ENCODE peak calls at places on chromosomes 12 and 14, in six cellular contexts. One of them, this sample, is unnamed.

GRCh38 chr14:98949031-98949430 is 323.0 kb downstream of the BCL11B start:
- DNase-seq in IMR-90: no peak
- DNase-seq in lower leg skin: no peak
- DNase-seq in aorta: no peak
- DNase-seq in skeletal muscle cell: no peak
- DNase-seq in SK-N-SH: no peak
- DNase-seq in this sample: no peak

GRCh38 chr12:85835810-85836715 is at the start of gene RASSF9:
- DNase-seq in IMR-90: peak; percentile 43
- DNase-seq in lower leg skin: peak; percentile 60
- DNase-seq in aorta: peak; percentile 73
- DNase-seq in skeletal muscle cell: peak; percentile 87
- DNase-seq in SK-N-SH: no peak
- DNase-seq in this sample: no peak

GRCh38 chr14:96203116-96203515 is 1.5 kb upstream of the BDKRB2 start:
- DNase-seq in IMR-90: no peak
- DNase-seq in lower leg skin: no peak
- DNase-seq in aorta: no peak
- DNase-seq in skeletal muscle cell: no peak
- DNase-seq in SK-N-SH: no peak
- DNase-seq in this sample: no peak

GRCh38 chr12:132159555-132160003 is 15.3 kb downstream of the NOC4L start:
- DNase-seq in IMR-90: no peak
- DNase-seq in lower leg skin: no peak
- DNase-seq in aorta: peak; percentile 43
- DNase-seq in skeletal muscle cell: no peak
- DNase-seq in SK-N-SH: no peak
- DNase-seq in this sample: peak; percentile 46

GRCh38 chr12:78359530-78359929 is 505.0 kb upstream of the SYT1 start:
- DNase-seq in IMR-90: peak; percentile 49
- DNase-seq in lower leg skin: no peak
- DNase-seq in aorta: no peak
- DNase-seq in skeletal muscle cell: peak; percentile 54
- DNase-seq in SK-N-SH: no peak
- DNase-seq in this sample: no peak

GRCh38 chr12:47886471-47887240 is 18.1 kb downstream of the VDR start:
- DNase-seq in IMR-90: peak; percentile 55
- DNase-seq in lower leg skin: no peak
- DNase-seq in aorta: no peak
- DNase-seq in skeletal muscle cell: no peak
- DNase-seq in SK-N-SH: no peak
- DNase-seq in this sample: no peak

GRCh38 chr12:111312016-111312415 is 56.9 kb downstream of the PHETA1 start:
- DNase-seq in IMR-90: no peak
- DNase-seq in lower leg skin: no peak
- DNase-seq in aorta: no peak
- DNase-seq in skeletal muscle cell: no peak
- DNase-seq in SK-N-SH: no peak
- DNase-seq in this sample: no peak

GRCh38 chr12:117279606-117280005 is 81.8 kb downstream of the NOS1 start:
- DNase-seq in IMR-90: no peak
- DNase-seq in lower leg skin: no peak
- DNase-seq in aorta: no peak
- DNase-seq in skeletal muscle cell: no peak
- DNase-seq in SK-N-SH: no peak
- DNase-seq in this sample: no peak

GRCh38 chr12:33609910-33610309 is 170.3 kb upstream of the SYT10 start:
- DNase-seq in IMR-90: no peak
- DNase-seq in lower leg skin: no peak
- DNase-seq in aorta: no peak
- DNase-seq in skeletal muscle cell: no peak
- DNase-seq in SK-N-SH: no peak
- DNase-seq in this sample: no peak

GRCh38 chr12:100716949-100717732 is 77.4 kb upstream of the ANO4 start:
- DNase-seq in IMR-90: no peak
- DNase-seq in lower leg skin: no peak
- DNase-seq in aorta: no peak
- DNase-seq in skeletal muscle cell: no peak
- DNase-seq in SK-N-SH: peak; percentile 71
- DNase-seq in this sample: peak; percentile 37
- H3K4me3 ChIP-seq in IMR-90: peak overlapping the region; percentile 33
- H3K4me3 ChIP-seq in lower leg skin: no peak overlapping the region
- H3K4me3 ChIP-seq in aorta: no peak overlapping the region
- H3K4me3 ChIP-seq in skeletal muscle cell: peak overlapping the region; percentile 48
- H3K4me3 ChIP-seq in SK-N-SH: peak overlapping the region; percentile 56
- H3K4me3 ChIP-seq in this sample: peak overlapping the region; percentile 52

DNA sequence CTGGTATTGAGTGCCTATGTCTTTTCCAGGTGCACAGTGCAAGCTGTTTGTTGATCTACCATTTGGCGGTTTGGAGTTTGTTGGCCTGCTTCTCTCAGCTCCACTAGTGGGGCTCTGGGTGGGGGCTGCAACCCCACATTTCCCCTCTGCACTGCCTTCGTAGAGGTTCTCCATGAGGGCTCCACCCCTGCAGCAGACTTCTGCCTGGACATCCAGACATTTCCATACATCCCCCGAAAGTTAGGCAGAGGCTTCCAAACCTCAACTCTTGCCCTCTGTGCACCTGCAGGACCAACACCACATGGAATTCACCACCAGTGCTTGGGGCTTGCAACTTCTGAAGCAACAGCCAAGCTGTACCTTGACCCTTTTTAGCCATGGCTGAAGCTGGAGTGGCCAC is 1024.1 kb downstream of the TMTC2 start:
- DNase-seq in IMR-90: no peak
- DNase-seq in lower leg skin: no peak
- DNase-seq in aorta: no peak
- DNase-seq in skeletal muscle cell: no peak
- DNase-seq in SK-N-SH: no peak
- DNase-seq in this sample: no peak
- H3K4me3 ChIP-seq in IMR-90: no peak overlapping the region
- H3K4me3 ChIP-seq in lower leg skin: no peak overlapping the region
- H3K4me3 ChIP-seq in aorta: no peak overlapping the region
- H3K4me3 ChIP-seq in skeletal muscle cell: no peak overlapping the region
- H3K4me3 ChIP-seq in SK-N-SH: no peak overlapping the region
- H3K4me3 ChIP-seq in this sample: no peak overlapping the region

DNA sequence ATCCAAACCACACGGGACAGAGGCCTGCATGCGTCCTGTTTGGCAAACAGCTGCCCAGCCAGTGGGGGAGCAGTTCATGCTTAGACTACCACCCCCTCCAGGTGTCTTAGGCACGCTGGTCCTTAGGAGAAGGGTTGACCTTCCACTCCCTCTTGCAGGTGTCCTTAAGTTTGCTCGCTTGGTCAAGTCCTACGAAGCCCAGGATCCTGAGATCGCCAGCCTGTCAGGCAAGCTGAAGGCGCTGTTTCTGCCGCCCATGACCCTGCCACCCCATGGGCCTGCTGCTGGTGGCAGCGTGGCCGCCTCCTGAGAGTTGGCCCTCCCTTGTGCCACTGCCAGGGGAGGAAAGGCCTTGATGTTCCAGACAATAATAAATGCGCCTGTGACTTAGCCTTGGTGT is 1.8 kb downstream of the C12orf57 start:
- DNase-seq in IMR-90: no peak
- DNase-seq in lower leg skin: no peak
- DNase-seq in aorta: no peak
- DNase-seq in skeletal muscle cell: no peak
- DNase-seq in SK-N-SH: peak; percentile 15
- DNase-seq in this sample: no peak
- H3K4me3 ChIP-seq in IMR-90: no peak overlapping the region
- H3K4me3 ChIP-seq in lower leg skin: no peak overlapping the region
- H3K4me3 ChIP-seq in aorta: no peak overlapping the region
- H3K4me3 ChIP-seq in skeletal muscle cell: no peak overlapping the region
- H3K4me3 ChIP-seq in SK-N-SH: no peak overlapping the region
- H3K4me3 ChIP-seq in this sample: peak overlapping the region; percentile 42

DNA sequence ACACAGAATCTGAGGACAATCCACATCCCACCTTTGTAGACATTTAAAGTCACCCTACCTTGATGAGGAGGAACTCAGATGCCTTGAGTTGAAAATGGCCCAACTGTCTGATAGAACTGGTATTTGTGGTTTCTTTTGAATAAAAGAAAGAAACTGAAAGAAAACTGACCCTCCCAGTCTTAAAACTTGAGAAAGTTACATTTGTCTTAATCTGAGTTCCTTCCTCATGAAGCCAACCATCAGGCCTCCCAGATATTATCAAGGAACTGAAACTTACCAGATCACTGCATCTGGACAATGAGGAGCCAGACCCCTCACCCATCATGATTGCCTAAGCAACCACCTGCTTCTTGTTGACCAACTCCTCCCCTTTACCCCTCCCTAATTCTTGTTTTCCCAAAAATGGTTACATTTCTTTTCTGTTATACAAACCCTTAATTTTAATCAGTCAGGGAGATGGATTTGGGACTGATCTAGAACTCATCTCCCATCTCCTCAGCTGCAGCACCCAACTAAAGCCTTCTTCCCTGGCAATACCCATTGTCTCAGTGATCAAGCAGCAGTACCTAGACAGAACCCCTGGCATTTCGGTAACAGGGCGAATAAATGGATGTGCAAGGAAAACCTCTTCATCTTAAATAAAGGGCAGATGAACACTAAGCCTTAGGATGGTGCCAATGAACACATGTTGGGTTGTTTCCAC is 72.0 kb upstream of the RESF1 start:
- DNase-seq in IMR-90: no peak
- DNase-seq in lower leg skin: no peak
- DNase-seq in aorta: no peak
- DNase-seq in skeletal muscle cell: no peak
- DNase-seq in SK-N-SH: no peak
- DNase-seq in this sample: no peak
- H3K4me3 ChIP-seq in IMR-90: no peak overlapping the region
- H3K4me3 ChIP-seq in lower leg skin: no peak overlapping the region
- H3K4me3 ChIP-seq in aorta: no peak overlapping the region
- H3K4me3 ChIP-seq in skeletal muscle cell: no peak overlapping the region
- H3K4me3 ChIP-seq in SK-N-SH: no peak overlapping the region
- H3K4me3 ChIP-seq in this sample: no peak overlapping the region

DNA sequence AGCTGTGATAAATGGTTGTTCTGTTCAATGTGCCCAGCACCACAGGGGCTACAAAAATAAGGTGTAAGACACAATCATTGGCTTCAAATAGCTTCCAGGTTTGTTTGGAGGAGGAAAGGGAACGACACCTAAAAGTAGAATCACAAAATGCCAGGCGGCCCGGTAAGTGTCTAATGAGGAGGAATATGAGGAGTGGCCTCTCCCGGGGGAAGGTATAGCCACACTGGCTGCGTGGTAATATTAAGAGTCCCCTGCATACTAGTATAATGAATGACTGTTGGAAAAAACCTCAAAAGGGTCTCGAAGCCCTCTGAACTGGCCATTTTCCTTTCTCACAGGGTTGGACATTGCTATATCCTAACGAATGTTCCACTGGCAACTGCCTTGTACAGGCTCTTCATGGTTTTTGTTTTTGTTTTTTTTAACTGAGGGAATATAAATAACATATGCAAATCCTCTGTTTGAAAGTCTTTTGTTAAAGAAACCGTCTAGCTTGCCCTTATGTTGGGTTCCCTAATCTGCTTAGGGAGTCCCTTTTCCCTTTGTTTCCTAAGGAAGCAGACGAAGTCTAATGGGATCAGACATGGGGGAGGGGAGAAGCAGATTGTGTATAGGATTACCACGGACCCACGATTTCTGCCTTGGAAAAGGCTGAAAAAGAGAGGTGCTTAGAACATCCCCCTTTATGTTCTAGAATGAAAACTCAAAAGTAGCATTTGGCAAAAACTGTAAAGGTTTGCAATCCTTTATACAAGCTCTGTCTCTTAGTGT is 4.2 kb downstream of the CCDC60 start:
- DNase-seq in IMR-90: no peak
- DNase-seq in lower leg skin: no peak
- DNase-seq in aorta: no peak
- DNase-seq in skeletal muscle cell: no peak
- DNase-seq in SK-N-SH: no peak
- DNase-seq in this sample: no peak
- H3K4me3 ChIP-seq in IMR-90: no peak overlapping the region
- H3K4me3 ChIP-seq in lower leg skin: no peak overlapping the region
- H3K4me3 ChIP-seq in aorta: no peak overlapping the region
- H3K4me3 ChIP-seq in skeletal muscle cell: no peak overlapping the region
- H3K4me3 ChIP-seq in SK-N-SH: no peak overlapping the region
- H3K4me3 ChIP-seq in this sample: no peak overlapping the region

GRCh38 chr12:53004582-53004981 is 1.7 kb upstream of the EIF4B start:
- DNase-seq in IMR-90: peak; percentile 24
- DNase-seq in lower leg skin: no peak
- DNase-seq in aorta: no peak
- DNase-seq in skeletal muscle cell: no peak
- DNase-seq in SK-N-SH: no peak
- DNase-seq in this sample: no peak
- H3K4me3 ChIP-seq in IMR-90: no peak overlapping the region
- H3K4me3 ChIP-seq in lower leg skin: no peak overlapping the region
- H3K4me3 ChIP-seq in aorta: no peak overlapping the region
- H3K4me3 ChIP-seq in skeletal muscle cell: no peak overlapping the region
- H3K4me3 ChIP-seq in SK-N-SH: no peak overlapping the region
- H3K4me3 ChIP-seq in this sample: no peak overlapping the region

GRCh38 chr12:6363010-6363329 is 12.4 kb downstream of the SCNN1A start:
- DNase-seq in IMR-90: no peak
- DNase-seq in lower leg skin: no peak
- DNase-seq in aorta: no peak
- DNase-seq in skeletal muscle cell: no peak
- DNase-seq in SK-N-SH: no peak
- DNase-seq in this sample: no peak
- H3K4me3 ChIP-seq in IMR-90: no peak overlapping the region
- H3K4me3 ChIP-seq in lower leg skin: no peak overlapping the region
- H3K4me3 ChIP-seq in aorta: no peak overlapping the region
- H3K4me3 ChIP-seq in skeletal muscle cell: peak overlapping the region; percentile 47
- H3K4me3 ChIP-seq in SK-N-SH: no peak overlapping the region
- H3K4me3 ChIP-seq in this sample: no peak overlapping the region

GRCh38 chr12:21773799-21774198 is 707 bp downstream of the KCNJ8 start:
- DNase-seq in IMR-90: peak; percentile 12
- DNase-seq in lower leg skin: no peak
- DNase-seq in aorta: no peak
- DNase-seq in skeletal muscle cell: no peak
- DNase-seq in SK-N-SH: peak; percentile 37
- DNase-seq in this sample: no peak
- H3K4me3 ChIP-seq in IMR-90: peak overlapping the region; percentile 96
- H3K4me3 ChIP-seq in lower leg skin: no peak overlapping the region
- H3K4me3 ChIP-seq in aorta: peak overlapping the region; percentile 80
- H3K4me3 ChIP-seq in skeletal muscle cell: peak overlapping the region; percentile 54
- H3K4me3 ChIP-seq in SK-N-SH: peak overlapping the region; percentile 50
- H3K4me3 ChIP-seq in this sample: no peak overlapping the region

DNA sequence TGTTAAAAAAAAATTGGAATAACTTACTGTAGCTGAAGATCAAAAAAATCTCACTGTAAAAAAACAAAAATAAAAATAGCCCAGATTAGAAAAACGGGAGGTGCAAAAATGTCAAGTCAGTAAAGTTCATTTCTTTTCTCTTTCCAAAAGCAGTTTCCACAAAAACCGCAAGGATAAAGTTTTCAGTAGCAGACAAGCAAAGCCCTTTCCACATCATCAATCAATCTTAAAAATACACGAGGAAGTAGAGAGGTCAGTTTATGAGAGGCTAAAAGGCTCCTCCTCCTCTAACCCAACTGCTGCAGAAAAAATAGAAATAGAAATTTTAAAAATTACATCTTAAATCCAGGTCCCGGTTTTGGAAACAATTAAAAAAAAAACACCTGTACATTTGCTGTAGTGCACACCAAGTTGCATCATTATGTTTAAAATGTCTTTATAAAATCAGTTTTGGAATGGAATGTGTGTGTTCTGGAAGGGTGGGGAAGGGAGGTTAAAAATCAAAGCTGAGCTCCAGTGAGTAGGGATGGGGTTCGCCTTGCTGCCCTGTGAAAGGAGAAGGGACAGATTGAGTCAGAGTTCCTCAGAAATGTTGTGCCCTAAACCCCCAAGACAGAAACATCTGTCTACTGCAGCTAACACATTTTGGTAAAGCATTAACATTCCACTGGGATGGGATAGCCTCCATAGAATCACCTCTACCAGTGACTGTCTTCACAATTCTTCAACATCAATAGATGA is 5.8 kb downstream of the HNRNPC start:
- DNase-seq in IMR-90: peak; percentile 49
- DNase-seq in lower leg skin: no peak
- DNase-seq in aorta: no peak
- DNase-seq in skeletal muscle cell: no peak
- DNase-seq in SK-N-SH: no peak
- DNase-seq in this sample: no peak
- H3K4me3 ChIP-seq in IMR-90: no peak overlapping the region
- H3K4me3 ChIP-seq in lower leg skin: no peak overlapping the region
- H3K4me3 ChIP-seq in aorta: no peak overlapping the region
- H3K4me3 ChIP-seq in skeletal muscle cell: peak overlapping the region; percentile 14
- H3K4me3 ChIP-seq in SK-N-SH: no peak overlapping the region
- H3K4me3 ChIP-seq in this sample: no peak overlapping the region